ENCODE peak calls at places on chromosomes 16 and 17, in eight cellular contexts. R, U, V, Q, B, X, G and Z are unnamed samples.
A peak's percentile ranks its signal among the peaks of the same experiment; 100 is the strongest.

GRCh38 chr16:80060470-80060869 is 459.9 kb upstream of the MAF start:
- DNase-seq in R (no peak), U (no peak), V (no peak), Q (no peak), B (no peak), X (no peak), G (no peak), Z (no peak)

GRCh38 chr17:40992666-40993065 is 1.3 kb downstream of the KRTAP3-3 start:
- DNase-seq in R (no peak), U (no peak), V (no peak), Q (no peak), B (no peak), X (no peak), G (no peak), Z (no peak)

GRCh38 chr17:28473542-28473941 is at the start of gene SLC13A2:
- DNase-seq in R (no peak), U (no peak), V (no peak), Q (no peak), B (no peak), X (no peak), G (no peak), Z (no peak)

GRCh38 chr17:74632597-74632996 is 9.1 kb upstream of the CD300E start:
- DNase-seq in R (no peak), U (no peak), V (no peak), Q (no peak), B (peak; percentile 29), X (no peak), G (no peak), Z (no peak)

GRCh38 chr16:31487720-31488629 is 5.1 kb downstream of the SLC5A2 start:
- DNase-seq in R (peak; percentile 28), U (peak; percentile 65), V (peak; percentile 91), Q (no peak), B (no peak), X (peak; percentile 80), G (peak; percentile 10), Z (no peak)

GRCh38 chr16:81461756-81462155 is 17.1 kb downstream of the CMIP start:
- DNase-seq in R (no peak), U (no peak), V (no peak), Q (no peak), B (no peak), X (no peak), G (no peak), Z (no peak)

GRCh38 chr16:66421891-66422290 is 5.2 kb upstream of the BEAN1 start:
- DNase-seq in R (no peak), U (no peak), V (no peak), Q (no peak), B (no peak), X (no peak), G (no peak), Z (no peak)

GRCh38 chr16:20826039-20826566 is 19.8 kb downstream of the REXO5 start:
- DNase-seq in R (peak; percentile 44), U (no peak), V (no peak), Q (no peak), B (peak; percentile 10), X (no peak), G (no peak), Z (no peak)

GRCh38 chr16:57549730-57550129 is 7.3 kb downstream of the ADGRG5 start:
- DNase-seq in R (no peak), U (no peak), V (no peak), Q (no peak), B (no peak), X (no peak), G (no peak), Z (no peak)

GRCh38 chr16:57591086-57591869 is 37.2 kb upstream of the ADGRG1 start:
- DNase-seq in R (peak; percentile 82), U (peak; percentile 79), V (peak; percentile 81), Q (peak; percentile 77), B (peak; percentile 81), X (peak; percentile 79), G (peak; percentile 94), Z (peak; percentile 89)

GRCh38 chr16:23258919-23259237 is 43.2 kb upstream of the SCNN1B start:
- DNase-seq in R (no peak), U (no peak), V (no peak), Q (no peak), B (no peak), X (no peak), G (no peak), Z (no peak)

GRCh38 chr16:50313596-50314483 is 47.5 kb downstream of the ADCY7 start:
- DNase-seq in R (peak; percentile 12), U (peak; percentile 76), V (no peak), Q (no peak), B (peak; percentile 76), X (peak; percentile 18), G (peak; percentile 58), Z (peak; percentile 83)

GRCh38 chr16:2095315-2095853 is 40.3 kb downstream of the PKD1 start:
- DNase-seq in R (peak; percentile 47), U (no peak), V (no peak), Q (peak; percentile 50), B (peak; percentile 59), X (no peak), G (no peak), Z (no peak)

DNA sequence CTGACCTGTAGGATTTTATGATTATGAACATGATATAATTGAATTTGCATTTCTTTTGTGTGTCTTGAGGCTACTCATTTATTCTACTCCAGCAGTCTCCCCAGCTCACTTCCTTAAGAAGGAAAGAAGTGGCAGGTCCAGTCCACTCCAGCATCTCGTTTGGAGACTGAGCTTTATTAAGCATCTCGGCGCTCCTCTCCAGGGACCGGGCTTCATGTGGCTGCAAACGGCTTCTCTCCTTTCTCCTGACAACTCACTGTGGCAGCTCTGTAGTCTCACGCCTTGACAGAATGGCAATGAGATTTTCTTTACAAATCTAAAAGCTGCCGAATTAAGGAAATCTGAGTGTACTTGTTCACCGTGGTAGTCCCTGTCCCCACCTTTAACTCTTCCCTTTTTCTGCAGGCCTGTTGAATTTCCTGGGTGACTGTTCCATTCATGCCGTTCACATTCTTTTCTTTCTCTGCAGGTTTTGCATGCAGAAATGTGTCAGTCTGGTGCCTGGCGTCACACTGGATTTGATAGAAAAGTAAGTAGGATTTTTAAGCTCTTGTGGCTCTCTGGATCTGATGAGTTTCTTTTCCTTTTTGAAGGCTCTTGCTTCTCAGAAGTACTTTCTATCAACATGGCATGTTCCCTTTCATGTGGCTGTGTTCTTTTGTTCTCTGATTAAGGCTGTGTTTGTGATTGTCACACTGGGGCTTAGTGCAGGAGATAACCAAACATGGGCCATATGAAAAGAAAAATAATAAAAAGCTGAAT is 200.5 kb upstream of the CHMP6 start:
- DNase-seq in R (no peak), U (no peak), V (no peak), Q (no peak), B (no peak), X (no peak), G (no peak), Z (no peak)
- TF ChIP-seq CTCF in R (no peak), U (no peak), V (no peak), Q (no peak), B (no peak), X (no peak), G (no peak), Z (no peak)

DNA sequence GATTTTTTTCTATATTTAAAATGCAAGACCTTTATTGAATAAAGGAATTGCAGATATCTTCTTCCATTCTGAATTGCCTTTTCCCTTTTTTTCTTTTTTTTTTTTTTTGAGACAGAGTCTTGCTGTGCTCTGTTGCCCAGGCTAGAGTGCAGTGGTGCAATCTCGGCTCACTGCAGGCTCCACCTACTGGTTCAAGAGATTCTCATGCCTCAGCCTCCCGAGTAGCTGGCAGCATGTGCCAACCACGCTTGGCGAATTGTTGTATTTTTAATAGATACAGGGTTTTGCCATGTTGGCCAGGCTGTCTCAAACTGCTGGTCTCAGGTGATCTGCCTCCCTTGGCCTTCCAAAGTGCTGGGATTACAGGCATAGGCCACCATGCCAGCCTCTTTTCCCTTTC is 151.5 kb downstream of the CEP112 start:
- DNase-seq in R (no peak), U (no peak), V (no peak), Q (no peak), B (no peak), X (no peak), G (no peak), Z (no peak)
- TF ChIP-seq CTCF in R (no peak), U (no peak), V (peak; percentile 26), Q (no peak), B (no peak), X (no peak), G (no peak), Z (peak; percentile 28)

DNA sequence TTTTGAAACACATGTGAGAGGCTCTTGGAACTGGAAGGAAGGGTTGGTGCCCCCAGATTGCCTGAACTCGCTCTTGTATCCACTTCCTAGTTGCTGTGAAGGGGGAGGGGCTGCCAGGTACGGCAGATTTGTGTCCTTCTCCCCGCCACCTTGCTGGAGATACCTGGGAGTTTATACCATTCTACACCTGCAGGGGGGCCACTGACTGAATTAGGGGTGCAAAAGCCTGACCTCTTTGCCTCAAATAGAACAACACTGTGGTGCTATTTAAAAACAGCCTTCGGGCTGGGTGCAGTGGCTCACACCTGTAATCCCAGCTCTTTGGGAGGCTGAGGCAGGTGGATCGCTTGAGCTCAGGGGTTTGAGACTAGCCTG is 35.1 kb upstream of the IL34 start:
- DNase-seq in R (no peak), U (no peak), V (no peak), Q (no peak), B (no peak), X (no peak), G (no peak), Z (no peak)
- TF ChIP-seq CTCF in R (no peak), U (no peak), V (no peak), Q (no peak), B (no peak), X (no peak), G (no peak), Z (no peak)

GRCh38 chr17:29590261-29590978 is 972 bp upstream of the GIT1 start:
- DNase-seq in R (peak; percentile 58), U (no peak), V (no peak), Q (peak; percentile 47), B (peak; percentile 78), X (no peak), G (peak; percentile 66), Z (no peak)

GRCh38 chr17:29588561-29589411 is 662 bp downstream of the GIT1 start:
- DNase-seq in R (peak; percentile 29), U (no peak), V (peak; percentile 58), Q (peak; percentile 29), B (no peak), X (peak; percentile 37), G (no peak), Z (no peak)

GRCh38 chr17:29588017-29588557 is 1.4 kb downstream of the GIT1 start:
- DNase-seq in R (no peak), U (no peak), V (no peak), Q (no peak), B (no peak), X (no peak), G (no peak), Z (no peak)

GRCh38 chr17:29590979-29591736 is 1.7 kb upstream of the GIT1 start:
- DNase-seq in R (peak; percentile 45), U (no peak), V (peak; percentile 83), Q (peak; percentile 36), B (peak; percentile 65), X (peak; percentile 50), G (peak; percentile 72), Z (no peak)

DNA sequence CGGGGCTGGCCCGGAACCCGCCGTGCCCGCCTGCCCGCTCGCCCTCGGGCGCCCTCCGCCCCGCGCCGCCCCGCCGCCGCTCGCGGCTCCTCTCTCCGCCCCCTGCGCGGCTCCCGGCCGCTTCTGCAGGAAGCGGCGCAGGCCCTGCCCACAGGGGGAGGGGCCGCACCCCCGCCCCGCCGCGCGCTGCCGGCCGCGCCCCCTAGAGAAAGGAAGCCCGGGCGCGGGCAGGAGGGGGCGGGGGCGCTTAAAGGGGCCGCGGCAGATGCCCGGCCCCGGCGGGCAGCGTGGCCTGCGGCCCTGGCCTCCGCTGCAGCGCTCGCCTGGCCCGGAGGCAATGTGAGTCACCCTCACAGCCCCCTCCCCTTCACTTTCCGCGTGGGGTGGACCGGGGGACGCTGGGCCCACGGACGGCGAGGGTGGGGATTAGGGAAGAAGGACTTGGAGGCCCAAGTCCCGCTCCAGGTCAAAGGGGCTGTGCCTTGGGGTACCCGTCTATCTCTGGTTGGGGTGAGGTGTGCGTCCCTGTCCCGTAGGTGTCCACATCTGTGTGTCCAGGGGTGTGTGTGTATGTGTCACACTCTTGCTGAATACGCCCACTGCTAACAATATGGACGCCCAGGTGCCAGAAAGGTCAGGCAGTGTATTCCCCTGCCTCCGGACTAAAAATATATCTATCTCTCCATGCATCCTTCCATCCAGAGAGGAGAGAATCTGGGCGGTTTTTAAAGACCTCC is at the start of gene GIT1:
- DNase-seq in R (peak; percentile 78), U (peak; percentile 90), V (peak; percentile 98), Q (peak; percentile 41), B (peak; percentile 68), X (peak; percentile 95), G (peak; percentile 71), Z (peak; percentile 94)
- TF ChIP-seq CTCF in R (peak; percentile 19), U (no peak), V (no peak), Q (peak; percentile 39), B (no peak), X (no peak), G (no peak), Z (peak; percentile 9)